ENCODE peak calls at places on chromosomes 5 and 9, in six cellular contexts. I is suprapubic skin, N is tibial nerve, W is gastrocnemius medialis, Z is A549, K is adrenal gland. P is an unnamed sample.

GRCh38 chr5:53478411-53479044 is 1.9 kb upstream of the FST start:
- DNase-seq in I (no peak), W (no peak), N (no peak), K (peak; percentile 35), Z (peak; percentile 72), P (peak; percentile 16)

GRCh38 chr5:78526049-78526525 is 122.5 kb downstream of the LHFPL2 start:
- DNase-seq in I (no peak), W (no peak), N (no peak), Z (peak; percentile 35), K (no peak), P (no peak)

GRCh38 chr5:178057839-178058238 is 55.5 kb upstream of the N4BP3 start:
- DNase-seq in W (no peak), I (no peak), K (no peak), Z (no peak), N (no peak), P (no peak)

GRCh38 chr9:28971881-28972280 is 1398.6 kb upstream of the C9orf72 start:
- DNase-seq in N (no peak), K (no peak), Z (peak; percentile 13), W (no peak), I (no peak), P (no peak)

GRCh38 chr5:38105231-38105570 is 153.2 kb upstream of the EGFLAM start:
- DNase-seq in I (no peak), W (no peak), Z (no peak), K (no peak), N (no peak), P (no peak)

GRCh38 chr5:160439205-160439600 is 17.5 kb downstream of the PTTG1 start:
- DNase-seq in Z (peak; percentile 74), I (peak; percentile 92), N (peak; percentile 79), W (peak; percentile 66), K (peak; percentile 83), P (peak; percentile 77)

GRCh38 chr9:16704489-16705111 is 165.9 kb downstream of the BNC2 start:
- DNase-seq in I (no peak), Z (no peak), K (peak; percentile 44), N (peak; percentile 31), W (peak; percentile 23), P (peak; percentile 75)

GRCh38 chr5:179301376-179301775 is 43.9 kb downstream of the ADAMTS2 start:
- DNase-seq in N (no peak), I (peak; percentile 40), K (no peak), W (peak; percentile 0), Z (no peak), P (no peak)

GRCh38 chr9:121650220-121651013 is 1.0 kb upstream of the DAB2IP start:
- DNase-seq in K (peak; percentile 37), W (no peak), I (no peak), Z (peak; percentile 62), N (no peak), P (peak; percentile 78)

GRCh38 chr5:124741711-124742496 is 4.5 kb downstream of the ZNF608 start:
- DNase-seq in W (peak; percentile 33), N (no peak), Z (no peak), K (peak; percentile 47), I (no peak), P (no peak)

GRCh38 chr5:76789991-76790571 is 28.7 kb upstream of the F2RL1 start:
- DNase-seq in I (no peak), K (peak; percentile 27), W (no peak), N (no peak), Z (peak; percentile 52), P (no peak)

GRCh38 chr9:13274901-13275641 is 4.4 kb downstream of the MPDZ start:
- DNase-seq in N (no peak), I (no peak), K (no peak), Z (no peak), W (no peak), P (no peak)

GRCh38 chr9:108710424-108710823 is 145.4 kb downstream of the ACTL7B start:
- DNase-seq in N (no peak), I (no peak), K (no peak), W (no peak), Z (no peak), P (no peak)

GRCh38 chr5:171897231-171897630 is 109.2 kb downstream of the FBXW11 start:
- DNase-seq in Z (no peak), W (no peak), K (no peak), I (no peak), N (no peak), P (no peak)

GRCh38 chr5:29811914-29812679 is 1381.4 kb upstream of the CDH6 start:
- DNase-seq in K (no peak), W (no peak), I (no peak), N (no peak), Z (peak; percentile 64), P (no peak)

GRCh38 chr9:87867391-87867790 is 15.3 kb upstream of the SPATA31E1 start:
- DNase-seq in I (no peak), W (no peak), N (no peak), Z (no peak), K (no peak), P (no peak)

GRCh38 chr5:84411832-84412605 is 27.3 kb upstream of the EDIL3 start:
- DNase-seq in N (no peak), I (no peak), K (no peak), Z (no peak), W (no peak), P (no peak)

GRCh38 chr5:160287378-160288051 is 24.8 kb downstream of the CCNJL start:
- DNase-seq in K (peak; percentile 90), I (no peak), N (no peak), Z (no peak), W (no peak), P (peak; percentile 35)

GRCh38 chr5:97102010-97102470 is 40.4 kb downstream of the LIX1 start:
- DNase-seq in Z (no peak), K (no peak), W (no peak), N (no peak), I (no peak), P (no peak)

GRCh38 chr9:136013116-136013515 is 51.9 kb upstream of the UBAC1 start:
- DNase-seq in Z (no peak), N (no peak), I (no peak), W (no peak), K (peak; percentile 8), P (peak; percentile 15)

GRCh38 chr5:4938941-4939546 is 201.1 kb upstream of the ADAMTS16 start:
- DNase-seq in Z (no peak), N (no peak), W (no peak), K (no peak), I (no peak), P (no peak)

GRCh38 chr5:51484326-51484725 is 101.1 kb downstream of the ISL1 start:
- DNase-seq in W (no peak), N (no peak), Z (no peak), I (no peak), K (no peak), P (no peak)

GRCh38 chr9:78325846-78326350 is 29.0 kb downstream of the PSAT1 start:
- DNase-seq in I (no peak), W (no peak), K (no peak), Z (no peak), N (no peak), P (no peak)

GRCh38 chr9:78324068-78324650 is 27.2 kb downstream of the PSAT1 start:
- DNase-seq in N (no peak), W (no peak), K (no peak), Z (no peak), I (peak; percentile 49), P (no peak)

GRCh38 chr9:78326564-78326963 is 29.6 kb downstream of the PSAT1 start:
- DNase-seq in W (no peak), Z (no peak), K (no peak), I (no peak), N (no peak), P (no peak)

GRCh38 chr9:78324682-78325081 is 27.8 kb downstream of the PSAT1 start:
- DNase-seq in Z (no peak), K (no peak), W (no peak), I (no peak), N (no peak), P (no peak)

DNA sequence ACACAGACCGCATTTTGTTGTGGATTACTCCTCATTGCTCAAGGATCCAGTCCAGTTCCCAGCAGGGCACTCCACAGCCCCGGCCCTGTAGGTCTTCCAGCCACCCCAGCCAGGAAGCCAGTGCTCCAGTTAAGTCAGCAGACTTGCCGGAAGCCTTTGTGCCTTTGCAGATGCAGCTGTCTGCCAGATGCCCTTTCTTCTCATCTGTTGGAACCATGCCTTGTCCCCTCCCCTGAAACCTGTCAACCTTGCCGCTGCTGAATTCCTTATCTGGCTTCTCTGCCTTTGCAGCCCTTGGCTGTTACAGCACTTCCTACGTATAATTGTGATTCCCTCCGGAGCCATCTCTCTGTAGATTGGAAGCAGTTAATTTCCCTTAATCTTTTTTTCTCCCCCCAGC is 28.4 kb downstream of the PSAT1 start:
- DNase-seq in Z (no peak), W (no peak), N (no peak), I (no peak), K (peak; percentile 87), P (no peak)
- TF ChIP-seq POLR2A in Z (no peak), W (no peak), N (no peak), I (no peak), K (no peak), P (no peak)

DNA sequence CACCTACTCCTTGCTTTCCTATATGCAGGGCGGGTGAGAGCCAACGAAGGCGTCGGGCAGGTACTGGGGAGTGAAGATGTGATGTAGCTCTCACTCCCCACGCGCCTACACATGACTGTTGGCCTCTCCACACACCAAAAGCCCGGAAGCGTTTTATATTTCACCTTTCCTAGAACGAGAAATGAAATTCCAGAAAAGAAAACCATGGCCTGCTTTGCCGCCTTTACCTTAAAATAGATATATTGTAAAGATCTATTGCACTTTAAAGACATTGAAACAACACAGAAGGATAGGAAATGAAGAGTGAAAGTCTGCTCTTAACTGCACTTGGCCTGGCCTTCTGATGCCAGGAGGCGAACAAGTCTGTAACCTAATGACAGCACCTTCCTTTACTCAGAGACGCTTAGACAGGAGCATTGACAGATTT is 6.7 kb downstream of the PRDM6 start:
- DNase-seq in Z (no peak), W (no peak), K (no peak), I (no peak), N (no peak), P (no peak)
- H3K27ac ChIP-seq in Z (no peak overlapping the region), W (no peak overlapping the region), K (no peak overlapping the region), I (no peak overlapping the region), N (no peak overlapping the region), P (no peak overlapping the region)

DNA sequence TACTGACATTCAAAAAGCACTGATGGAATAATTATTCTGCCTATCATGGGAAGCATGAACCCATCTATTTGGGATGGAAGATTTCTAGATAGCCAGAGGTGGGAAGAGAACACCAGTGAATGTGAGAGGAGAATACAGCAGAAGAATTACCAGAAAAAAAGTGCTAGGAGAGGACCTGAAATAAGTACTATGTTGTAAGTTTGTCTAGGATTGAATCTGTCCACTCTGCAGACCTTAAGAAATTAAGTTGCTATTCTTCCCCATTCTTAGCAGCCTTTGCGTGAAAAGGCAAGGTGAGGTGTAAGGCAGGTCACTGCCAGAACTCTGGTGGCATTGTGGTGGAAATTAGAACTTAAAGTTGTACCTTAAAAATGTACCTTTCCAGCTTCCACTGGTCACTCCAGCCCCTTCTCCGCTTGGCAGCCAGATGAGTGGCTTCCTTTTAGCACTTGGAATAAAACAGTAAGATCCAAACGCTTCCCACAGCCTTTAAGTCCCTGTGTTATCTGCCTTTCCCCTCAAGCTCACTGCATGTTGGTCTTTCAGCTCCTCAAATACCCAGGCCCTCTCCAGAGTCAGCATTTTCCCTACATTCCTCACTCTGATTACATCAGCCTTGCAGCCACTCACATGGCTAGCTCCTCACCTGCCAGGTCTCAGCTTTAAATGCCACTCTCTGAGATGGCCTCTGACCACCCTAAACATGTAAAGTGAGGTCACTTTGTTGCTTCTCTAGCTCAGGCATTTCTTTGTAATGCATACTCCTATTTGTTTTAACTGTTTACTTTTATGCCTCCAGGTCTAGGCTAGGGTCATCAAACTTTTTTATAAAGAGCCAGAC is 253.0 kb downstream of the EPB41L4A start:
- DNase-seq in Z (no peak), W (no peak), N (no peak), I (no peak), K (no peak), P (no peak)
- TF ChIP-seq POLR2A in Z (no peak), W (no peak), N (no peak), I (no peak), K (no peak), P (no peak)

GRCh38 chr9:137590469-137591383 is at the start of gene ZMYND19:
- DNase-seq in K (peak; percentile 91), N (peak; percentile 83), W (peak; percentile 86), Z (peak; percentile 85), I (peak; percentile 92), P (peak; percentile 82)
- H3K27ac ChIP-seq in K (peak within 1 kb of the TSS; percentile 47), N (peak within 1 kb of the TSS; percentile 38), W (peak within 1 kb of the TSS; percentile 29), Z (peak within 1 kb of the TSS; percentile 94), I (peak within 1 kb of the TSS; percentile 56), P (no peak within 1 kb of the TSS)